ENCODE peak calls at places on chromosomes 1 and 21, in five cellular contexts. K, L, D, R and G are unnamed samples.
A peak's percentile ranks its signal among the peaks of the same experiment; 100 is the strongest.

GRCh38 chr1:83818916-83819315 is 180.0 kb downstream of the TTLL7 start:
- DNase-seq in K (no peak), L (no peak), D (no peak), R (no peak), G (no peak)

GRCh38 chr1:201554167-201554600 is 15.3 kb downstream of the NAV1 start:
- DNase-seq in K (no peak), L (no peak), D (no peak), R (no peak), G (no peak)

GRCh38 chr1:9823943-9824701 is at the start of gene CLSTN1:
- DNase-seq in K (peak; percentile 91), L (peak; percentile 75), D (peak; percentile 89), R (peak; percentile 79), G (no peak)

GRCh38 chr1:201538618-201539551 is at the start of gene NAV1:
- DNase-seq in K (no peak), L (peak; percentile 51), D (peak; percentile 38), R (peak; percentile 43), G (no peak)

GRCh38 chr21:28882345-28882744 is 110.3 kb downstream of the LTN1 start:
- DNase-seq in K (no peak), L (no peak), D (no peak), R (no peak), G (no peak)

GRCh38 chr1:197339092-197339836 is 71.2 kb downstream of the CRB1 start:
- DNase-seq in K (no peak), L (no peak), D (no peak), R (no peak), G (no peak)

GRCh38 chr1:156245451-156246232 is 2.2 kb downstream of the PAQR6 start:
- DNase-seq in K (no peak), L (no peak), D (peak; percentile 42), R (no peak), G (no peak)

GRCh38 chr1:153805042-153805745 is 30.0 kb downstream of the SLC27A3 start:
- DNase-seq in K (no peak), L (no peak), D (peak; percentile 44), R (peak; percentile 45), G (peak; percentile 33)

GRCh38 chr1:192788184-192788583 is 20.7 kb upstream of the RGS2 start:
- DNase-seq in K (no peak), L (no peak), D (no peak), R (no peak), G (no peak)

GRCh38 chr1:2543543-2544092 is 12.6 kb upstream of the TNFRSF14 start:
- DNase-seq in K (no peak), L (no peak), D (peak; percentile 47), R (no peak), G (no peak)

GRCh38 chr1:165289556-165289955 is 67.0 kb downstream of the LMX1A start:
- DNase-seq in K (no peak), L (no peak), D (no peak), R (no peak), G (no peak)

GRCh38 chr1:202249846-202250245 is 56.2 kb downstream of the LGR6 start:
- DNase-seq in K (peak; percentile 6), L (no peak), D (no peak), R (no peak), G (no peak)

GRCh38 chr1:115088115-115088794 is 1.0 kb downstream of the TSPAN2 start:
- DNase-seq in K (no peak), L (no peak), D (no peak), R (no peak), G (no peak)

GRCh38 chr1:115088871-115089442 is 346 bp downstream of the TSPAN2 start:
- DNase-seq in K (no peak), L (no peak), D (no peak), R (no peak), G (no peak)

GRCh38 chr1:115090956-115091355 is 1.7 kb upstream of the TSPAN2 start:
- DNase-seq in K (no peak), L (no peak), D (no peak), R (no peak), G (no peak)

GRCh38 chr1:115090547-115090946 is 1.2 kb upstream of the TSPAN2 start:
- DNase-seq in K (no peak), L (no peak), D (no peak), R (no peak), G (no peak)

GRCh38 chr1:115089443-115090340 is at the start of gene TSPAN2:
- DNase-seq in K (peak; percentile 72), L (no peak), D (peak; percentile 51), R (peak; percentile 89), G (no peak)
- H3K27ac ChIP-seq in K (no peak within 1 kb of the TSS), L (peak within 1 kb of the TSS; percentile 51), D (peak within 1 kb of the TSS; percentile 80), R (peak within 1 kb of the TSS; percentile 62), G (no peak within 1 kb of the TSS)

DNA sequence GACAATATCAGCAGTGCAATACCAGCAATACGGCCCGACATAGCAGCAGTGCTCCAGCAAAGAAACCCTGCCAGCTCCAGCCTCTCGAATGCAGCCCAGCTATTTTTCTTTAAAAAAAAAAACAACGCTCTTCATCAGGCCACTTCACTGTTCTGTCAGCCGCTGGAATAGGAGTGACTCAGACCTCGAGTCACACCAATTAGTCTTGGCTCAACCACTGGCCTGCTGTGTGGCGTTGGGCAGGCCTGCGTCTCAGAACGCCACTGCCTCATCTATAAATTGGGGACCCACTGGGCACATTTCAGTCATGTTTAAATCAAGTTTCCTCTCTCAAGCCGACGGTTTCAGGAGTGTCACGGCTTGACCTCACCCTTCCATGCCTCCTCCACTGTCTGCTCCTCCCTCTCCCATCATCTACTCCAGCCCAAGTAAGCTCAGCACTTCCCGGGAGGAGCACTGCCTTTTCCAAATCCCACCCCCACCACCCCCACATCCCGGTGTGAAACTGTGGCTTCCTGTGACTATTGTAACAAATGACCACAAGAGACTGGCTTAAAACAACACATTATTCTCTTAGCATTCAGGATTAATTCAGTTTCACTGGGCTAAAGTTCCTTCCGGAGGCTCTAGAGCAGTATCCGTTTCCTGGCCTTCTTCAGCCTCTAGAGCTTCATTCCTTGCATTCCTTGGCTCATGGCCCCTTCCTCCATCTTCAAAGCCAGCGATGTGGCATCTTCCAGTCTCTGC is 71.9 kb upstream of the EFHD2 start:
- DNase-seq in K (no peak), L (no peak), D (no peak), R (no peak), G (no peak)
- H3K27ac ChIP-seq in K (no peak overlapping the region), L (no peak overlapping the region), D (peak overlapping the region; percentile 30), R (no peak overlapping the region), G (no peak overlapping the region)

GRCh38 chr1:87685366-87686136 is 356.9 kb downstream of the LMO4 start:
- DNase-seq in K (no peak), L (no peak), D (no peak), R (no peak), G (no peak)
- H3K27ac ChIP-seq in K (no peak overlapping the region), L (no peak overlapping the region), D (peak overlapping the region; percentile 65), R (no peak overlapping the region), G (no peak overlapping the region)

GRCh38 chr1:219797683-219798082 is 130.7 kb downstream of the SLC30A10 start:
- DNase-seq in K (no peak), L (no peak), D (no peak), R (no peak), G (no peak)
- H3K27ac ChIP-seq in K (peak overlapping the region; percentile 45), L (no peak overlapping the region), D (no peak overlapping the region), R (no peak overlapping the region), G (no peak overlapping the region)

DNA sequence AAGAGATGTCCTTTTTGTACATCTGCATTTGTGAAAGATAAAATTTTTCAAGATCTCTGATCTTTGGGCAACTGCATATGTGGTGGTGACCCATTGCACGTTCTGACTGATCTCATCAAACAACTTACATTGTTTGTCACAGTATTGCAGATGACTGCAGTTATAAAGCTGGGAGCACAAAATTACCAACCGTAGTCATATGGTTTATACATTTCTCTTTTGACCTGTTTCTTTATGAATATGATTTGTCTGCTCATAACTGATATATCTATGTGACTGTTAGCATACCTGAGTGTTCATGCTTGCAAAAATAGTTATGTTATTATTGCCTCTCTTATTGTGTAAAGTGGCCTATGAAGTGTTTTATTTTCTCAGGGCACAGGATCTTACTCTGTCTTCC is 43.7 kb upstream of the HMCN1 start:
- DNase-seq in K (no peak), L (no peak), D (no peak), R (no peak), G (no peak)
- H3K27ac ChIP-seq in K (no peak overlapping the region), L (no peak overlapping the region), D (no peak overlapping the region), R (no peak overlapping the region), G (no peak overlapping the region)

GRCh38 chr1:37811027-37811655 is 3.1 kb upstream of the YRDC start:
- DNase-seq in K (no peak), L (peak; percentile 23), D (peak; percentile 67), R (peak; percentile 42), G (no peak)

GRCh38 chr1:37807555-37808368 is at the start of the genes C1orf122 and YRDC:
- DNase-seq in K (peak; percentile 92), L (peak; percentile 81), D (peak; percentile 96), R (peak; percentile 90), G (no peak)

GRCh38 chr1:37807220-37807554 is 403 bp upstream of the C1orf122 start:
- DNase-seq in K (no peak), L (no peak), D (no peak), R (no peak), G (no peak)

GRCh38 chr1:37809942-37810341 is 1.9 kb upstream of the YRDC start:
- DNase-seq in K (no peak), L (no peak), D (no peak), R (no peak), G (no peak)

GRCh38 chr1:37808369-37809319 is 636 bp upstream of the YRDC start:
- DNase-seq in K (peak; percentile 56), L (peak; percentile 15), D (peak; percentile 78), R (peak; percentile 30), G (no peak)
- H3K27ac ChIP-seq in K (peak overlapping the region; percentile 65), L (peak overlapping the region; percentile 97), D (peak overlapping the region; percentile 96), R (peak overlapping the region; percentile 93), G (peak overlapping the region; percentile 62)

DNA sequence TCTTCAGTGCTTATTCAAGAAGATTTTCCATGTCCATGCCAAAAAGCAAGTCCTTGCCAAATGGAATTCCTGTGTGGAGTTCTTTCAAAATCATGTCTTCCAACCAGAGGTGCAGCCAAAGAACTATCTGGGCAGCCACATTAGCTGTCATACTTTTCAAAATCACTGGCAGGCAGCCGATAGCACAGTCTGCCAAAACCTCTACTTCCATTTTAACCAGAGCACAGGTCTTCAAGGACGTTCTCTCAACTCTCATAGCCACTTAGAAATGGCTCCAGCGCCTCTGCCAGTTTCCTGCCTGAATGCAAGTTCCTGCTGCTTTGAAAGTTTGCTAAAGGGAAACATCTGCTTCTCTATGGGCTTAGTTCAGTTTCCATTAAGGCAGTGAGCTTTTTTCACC is 975.7 kb upstream of the ADGRL4 start:
- DNase-seq in K (no peak), L (peak; percentile 34), D (no peak), R (peak; percentile 79), G (no peak)
- H3K27ac ChIP-seq in K (no peak overlapping the region), L (no peak overlapping the region), D (no peak overlapping the region), R (no peak overlapping the region), G (no peak overlapping the region)

DNA sequence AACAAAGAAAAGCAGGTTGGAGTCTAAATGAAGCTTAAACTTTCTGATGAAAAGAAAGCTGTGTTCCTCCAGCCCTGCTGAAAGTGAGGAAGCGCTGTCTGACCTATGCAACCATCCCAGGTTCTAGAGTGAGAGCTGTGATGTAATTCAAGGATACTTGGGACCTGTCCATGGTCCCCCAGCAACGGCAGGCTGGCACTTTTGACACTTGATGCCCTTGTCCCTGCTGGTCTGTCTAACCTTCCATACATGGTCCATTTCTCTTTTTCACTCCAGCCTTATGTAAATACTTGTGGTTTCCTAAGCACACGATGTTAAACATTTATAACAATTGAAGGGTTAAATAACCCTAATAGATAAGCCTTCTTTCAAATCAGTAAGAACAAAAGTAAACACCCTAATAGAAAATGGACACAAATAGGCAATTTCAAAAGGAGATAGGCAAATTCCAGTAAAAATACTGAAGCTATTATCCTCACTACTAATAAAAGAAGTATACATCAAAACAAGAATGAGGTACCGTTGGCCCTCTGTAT is 17.7 kb upstream of the KDM4A start:
- DNase-seq in K (no peak), L (no peak), D (no peak), R (no peak), G (no peak)
- H3K27ac ChIP-seq in K (no peak overlapping the region), L (no peak overlapping the region), D (no peak overlapping the region), R (no peak overlapping the region), G (no peak overlapping the region)